ENCODE peak calls at places on chromosomes 16 and 17, in six cellular contexts. One of them, this sample, is unnamed.

GRCh38 chr17:52410781-52411180 is 252.3 kb upstream of the CA10 start:
- DNase-seq in heart left ventricle: no peak
- DNase-seq in testis: no peak
- DNase-seq in ovary: no peak
- DNase-seq in esophagus muscularis mucosa: no peak
- DNase-seq in HCT116: no peak
- DNase-seq in this sample: no peak

GRCh38 chr16:72787519-72788268 is 260.2 kb downstream of the ZFHX3 start:
- DNase-seq in heart left ventricle: peak; percentile 64
- DNase-seq in testis: peak; percentile 78
- DNase-seq in ovary: peak; percentile 66
- DNase-seq in esophagus muscularis mucosa: peak; percentile 93
- DNase-seq in HCT116: no peak
- DNase-seq in this sample: peak; percentile 86

GRCh38 chr17:41689497-41690299 is 1.0 kb downstream of the EIF1 start:
- DNase-seq in heart left ventricle: no peak
- DNase-seq in testis: peak; percentile 46
- DNase-seq in ovary: no peak
- DNase-seq in esophagus muscularis mucosa: no peak
- DNase-seq in HCT116: no peak
- DNase-seq in this sample: no peak

GRCh38 chr17:82236142-82236971 is 7.5 kb downstream of the SLC16A3 start:
- DNase-seq in heart left ventricle: peak; percentile 66
- DNase-seq in testis: peak; percentile 70
- DNase-seq in ovary: peak; percentile 83
- DNase-seq in esophagus muscularis mucosa: peak; percentile 93
- DNase-seq in HCT116: no peak
- DNase-seq in this sample: no peak

GRCh38 chr17:62693616-62694415 is 66.3 kb downstream of the MRC2 start:
- DNase-seq in heart left ventricle: no peak
- DNase-seq in testis: no peak
- DNase-seq in ovary: no peak
- DNase-seq in esophagus muscularis mucosa: no peak
- DNase-seq in HCT116: no peak
- DNase-seq in this sample: no peak

GRCh38 chr16:27429981-27430441 is 28.0 kb downstream of the IL21R start:
- DNase-seq in heart left ventricle: no peak
- DNase-seq in testis: peak; percentile 10
- DNase-seq in ovary: no peak
- DNase-seq in esophagus muscularis mucosa: peak; percentile 85
- DNase-seq in HCT116: no peak
- DNase-seq in this sample: no peak

GRCh38 chr17:34287858-34288257 is 2.3 kb downstream of the CCL11 start:
- DNase-seq in heart left ventricle: no peak
- DNase-seq in testis: no peak
- DNase-seq in ovary: no peak
- DNase-seq in esophagus muscularis mucosa: no peak
- DNase-seq in HCT116: no peak
- DNase-seq in this sample: no peak

GRCh38 chr17:13420294-13421277 is 181.1 kb downstream of the HS3ST3A1 start:
- DNase-seq in heart left ventricle: no peak
- DNase-seq in testis: no peak
- DNase-seq in ovary: no peak
- DNase-seq in esophagus muscularis mucosa: no peak
- DNase-seq in HCT116: no peak
- DNase-seq in this sample: no peak

GRCh38 chr17:73091770-73092517 is 544 bp downstream of the SLC39A11 start:
- DNase-seq in heart left ventricle: peak; percentile 37
- DNase-seq in testis: peak; percentile 32
- DNase-seq in ovary: peak; percentile 35
- DNase-seq in esophagus muscularis mucosa: no peak
- DNase-seq in HCT116: no peak
- DNase-seq in this sample: peak; percentile 81

GRCh38 chr16:66984902-66985311 is 3.5 kb upstream of the CES4A start:
- DNase-seq in heart left ventricle: no peak
- DNase-seq in testis: no peak
- DNase-seq in ovary: no peak
- DNase-seq in esophagus muscularis mucosa: no peak
- DNase-seq in HCT116: no peak
- DNase-seq in this sample: no peak
- TF ChIP-seq POLR2A in heart left ventricle: no peak
- TF ChIP-seq POLR2A in testis: no peak
- TF ChIP-seq POLR2A in ovary: no peak
- TF ChIP-seq POLR2A in esophagus muscularis mucosa: no peak
- TF ChIP-seq POLR2A in HCT116: no peak
- TF ChIP-seq POLR2A in this sample: no peak

GRCh38 chr16:31131416-31131815 is 4.1 kb downstream of the PRSS8 start:
- DNase-seq in heart left ventricle: no peak
- DNase-seq in testis: no peak
- DNase-seq in ovary: no peak
- DNase-seq in esophagus muscularis mucosa: no peak
- DNase-seq in HCT116: no peak
- DNase-seq in this sample: no peak

GRCh38 chr16:31132979-31133599 is 2.4 kb downstream of the PRSS8 start:
- DNase-seq in heart left ventricle: no peak
- DNase-seq in testis: no peak
- DNase-seq in ovary: no peak
- DNase-seq in esophagus muscularis mucosa: no peak
- DNase-seq in HCT116: no peak
- DNase-seq in this sample: no peak

GRCh38 chr16:31132303-31132978 is 3.1 kb downstream of the PRSS8 start:
- DNase-seq in heart left ventricle: no peak
- DNase-seq in testis: no peak
- DNase-seq in ovary: no peak
- DNase-seq in esophagus muscularis mucosa: no peak
- DNase-seq in HCT116: no peak
- DNase-seq in this sample: no peak

GRCh38 chr16:31130899-31131298 is 4.6 kb downstream of the PRSS8 start:
- DNase-seq in heart left ventricle: no peak
- DNase-seq in testis: no peak
- DNase-seq in ovary: no peak
- DNase-seq in esophagus muscularis mucosa: no peak
- DNase-seq in HCT116: no peak
- DNase-seq in this sample: no peak

GRCh38 chr16:31131841-31132271 is 3.7 kb downstream of the PRSS8 start:
- DNase-seq in heart left ventricle: no peak
- DNase-seq in testis: no peak
- DNase-seq in ovary: no peak
- DNase-seq in esophagus muscularis mucosa: no peak
- DNase-seq in HCT116: no peak
- DNase-seq in this sample: no peak
- TF ChIP-seq POLR2A in heart left ventricle: no peak
- TF ChIP-seq POLR2A in testis: no peak
- TF ChIP-seq POLR2A in ovary: no peak
- TF ChIP-seq POLR2A in esophagus muscularis mucosa: no peak
- TF ChIP-seq POLR2A in HCT116: no peak
- TF ChIP-seq POLR2A in this sample: no peak

DNA sequence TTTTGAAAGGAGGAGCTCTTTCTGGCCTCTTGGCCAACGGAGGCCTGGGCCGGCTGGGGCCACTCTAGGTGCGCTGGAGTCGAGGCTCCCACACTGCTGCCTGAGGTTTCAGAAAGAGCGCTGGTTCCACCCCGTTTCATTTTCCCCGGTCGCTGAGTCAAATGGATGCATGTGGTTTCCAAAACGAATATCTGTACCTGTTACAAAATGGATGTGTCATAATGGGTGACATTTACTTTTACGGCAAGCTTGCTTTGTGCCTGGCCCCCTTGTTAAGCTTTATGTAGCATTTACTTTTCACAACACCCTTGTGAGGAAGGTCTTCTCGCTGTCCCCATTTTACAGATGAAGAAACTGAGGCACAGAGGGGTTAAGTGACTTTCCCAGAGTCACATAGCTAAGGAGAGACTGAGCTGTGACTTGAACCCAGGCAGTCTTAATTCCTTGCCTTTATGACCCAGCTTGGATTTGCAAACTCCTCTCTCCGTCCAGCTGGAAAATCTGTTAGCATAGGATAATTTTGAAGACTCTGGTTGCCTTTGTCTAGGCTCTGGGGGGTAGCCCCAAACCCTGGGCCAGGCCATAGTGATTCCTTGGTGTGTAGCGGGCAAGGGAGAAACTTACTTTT is 10.6 kb downstream of the KSR1 start:
- DNase-seq in heart left ventricle: no peak
- DNase-seq in testis: no peak
- DNase-seq in ovary: no peak
- DNase-seq in esophagus muscularis mucosa: no peak
- DNase-seq in HCT116: no peak
- DNase-seq in this sample: no peak
- TF ChIP-seq POLR2A in heart left ventricle: no peak
- TF ChIP-seq POLR2A in testis: no peak
- TF ChIP-seq POLR2A in ovary: no peak
- TF ChIP-seq POLR2A in esophagus muscularis mucosa: no peak
- TF ChIP-seq POLR2A in HCT116: no peak
- TF ChIP-seq POLR2A in this sample: no peak

DNA sequence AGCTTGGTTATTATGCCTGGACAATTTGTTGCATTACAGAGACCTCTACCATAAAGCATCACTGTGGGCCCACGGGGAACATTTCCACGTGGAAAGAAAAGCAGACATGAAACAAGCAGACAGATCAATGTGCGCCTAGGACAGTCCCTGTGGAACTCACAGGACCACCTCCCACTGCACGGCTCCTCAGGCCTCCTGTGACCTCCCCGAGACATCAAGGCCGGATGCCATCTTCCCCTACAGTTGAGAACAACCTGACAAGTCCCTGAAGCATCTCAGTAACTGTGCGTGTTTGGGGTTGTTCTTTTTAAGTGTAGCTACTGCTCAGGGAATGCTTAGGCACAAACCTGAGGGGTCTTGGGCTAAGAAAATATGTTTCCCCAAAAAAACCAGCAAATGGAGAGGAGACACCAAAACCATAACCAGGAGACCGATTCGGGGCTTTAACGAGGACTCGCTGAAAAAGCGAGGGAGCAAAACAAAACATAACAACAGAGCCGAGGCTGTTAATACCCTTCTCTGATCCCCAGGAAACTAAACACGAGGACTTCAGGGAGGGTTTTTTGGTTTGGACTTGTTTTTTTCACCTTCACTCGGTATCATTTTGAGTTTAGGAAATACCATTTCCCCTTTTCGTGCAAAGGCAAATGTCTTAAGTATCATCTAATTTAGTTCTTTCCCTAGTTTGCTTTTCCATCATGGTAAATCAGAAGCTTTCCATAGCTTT is 87.1 kb downstream of the CYTH1 start:
- DNase-seq in heart left ventricle: no peak
- DNase-seq in testis: no peak
- DNase-seq in ovary: no peak
- DNase-seq in esophagus muscularis mucosa: no peak
- DNase-seq in HCT116: no peak
- DNase-seq in this sample: no peak
- TF ChIP-seq POLR2A in heart left ventricle: no peak
- TF ChIP-seq POLR2A in testis: no peak
- TF ChIP-seq POLR2A in ovary: no peak
- TF ChIP-seq POLR2A in esophagus muscularis mucosa: no peak
- TF ChIP-seq POLR2A in HCT116: no peak
- TF ChIP-seq POLR2A in this sample: no peak